ENCODE peak calls at places on chromosomes 12 and 14, in eight cellular contexts. I is AG04450; Z is CD4-positive, alpha-beta memory T cell; X is keratinocyte; S is GM23248; W is ovary; H is left ventricle myocardium inferior; F is lower lobe of right lung. R is an unnamed sample.
A peak's percentile ranks its signal among the peaks of the same experiment; 100 is the strongest.

GRCh38 chr14:77376380-77376770 is 519 bp downstream of the TMED8 start:
- DNase-seq in H (peak; percentile 16), I (no peak), S (peak; percentile 56), F (peak; percentile 52), W (no peak), Z (no peak), X (no peak), R (peak; percentile 5)

GRCh38 chr12:126581655-126582054 is 1516.4 kb downstream of the AACS start:
- DNase-seq in I (no peak), W (no peak), Z (no peak), F (no peak), S (no peak), H (no peak), X (no peak), R (no peak)

GRCh38 chr12:70448371-70448770 is 82.3 kb downstream of the KCNMB4 start:
- DNase-seq in H (no peak), W (no peak), X (no peak), S (peak; percentile 8), I (no peak), F (no peak), Z (no peak), R (no peak)

GRCh38 chr12:59452746-59453145 is 143.1 kb upstream of the SLC16A7 start:
- DNase-seq in H (no peak), W (no peak), I (no peak), X (no peak), Z (no peak), F (no peak), S (peak; percentile 58), R (no peak)

GRCh38 chr14:103109789-103110415 is 13.4 kb upstream of the TNFAIP2 start:
- DNase-seq in S (no peak), X (no peak), F (no peak), W (peak; percentile 65), H (no peak), Z (no peak), I (peak; percentile 65), R (no peak)

GRCh38 chr12:65822732-65823480 is 1.4 kb upstream of the HMGA2 start:
- DNase-seq in F (no peak), X (no peak), S (peak; percentile 42), Z (no peak), I (no peak), W (no peak), H (no peak), R (no peak)

GRCh38 chr12:52119398-52120254 is 40.1 kb downstream of the SMIM41 start:
- DNase-seq in F (no peak), W (no peak), Z (no peak), H (peak; percentile 27), X (no peak), I (no peak), S (peak; percentile 40), R (no peak)

GRCh38 chr12:8493084-8493483 is 20.2 kb upstream of the CLEC4D start:
- DNase-seq in Z (peak; percentile 37), H (no peak), W (no peak), X (no peak), S (no peak), F (no peak), I (no peak), R (peak; percentile 10)

GRCh38 chr14:67819563-67820411 is at the start of gene RAD51B:
- DNase-seq in I (peak; percentile 51), Z (peak; percentile 88), W (peak; percentile 90), X (no peak), F (peak; percentile 89), S (peak; percentile 92), H (peak; percentile 85), R (peak; percentile 72)

GRCh38 chr14:22508662-22509035 is 80.4 kb downstream of the DAD1 start:
- DNase-seq in F (no peak), I (no peak), X (no peak), W (no peak), Z (no peak), S (no peak), H (no peak), R (no peak)

GRCh38 chr14:95562892-95563685 is 28.2 kb downstream of the GLRX5 start:
- DNase-seq in S (peak; percentile 5), H (no peak), I (no peak), W (peak; percentile 37), F (peak; percentile 70), X (no peak), Z (no peak), R (no peak)

GRCh38 chr12:5210179-5210917 is 166.7 kb downstream of the KCNA5 start:
- DNase-seq in W (no peak), H (no peak), X (no peak), I (no peak), S (no peak), F (no peak), Z (no peak), R (no peak)

GRCh38 chr14:80536456-80536855 is 325.2 kb upstream of the DIO2 start:
- DNase-seq in F (no peak), H (no peak), X (no peak), S (no peak), W (no peak), I (peak; percentile 32), Z (no peak), R (no peak)

GRCh38 chr12:57722716-57723629 is 15.6 kb downstream of the AGAP2 start:
- DNase-seq in X (no peak), I (no peak), F (no peak), W (no peak), H (no peak), S (no peak), Z (no peak), R (no peak)

GRCh38 chr12:53053223-53054111 is 3.6 kb downstream of the TNS2 start:
- DNase-seq in F (no peak), W (peak; percentile 70), I (no peak), H (peak; percentile 55), Z (peak; percentile 56), S (peak; percentile 63), X (no peak), R (peak; percentile 56)

GRCh38 chr14:60357551-60357930 is 108.5 kb downstream of the PPM1A start:
- DNase-seq in X (no peak), H (no peak), I (no peak), S (no peak), W (no peak), Z (no peak), F (no peak), R (no peak)

GRCh38 chr14:68596701-68597100 is 196.2 kb downstream of the ZFP36L1 start:
- DNase-seq in Z (no peak), S (no peak), F (no peak), X (no peak), H (no peak), W (no peak), I (no peak), R (no peak)

GRCh38 chr14:57389646-57390036 is 745 bp upstream of the NAA30 start:
- DNase-seq in W (no peak), X (no peak), I (no peak), F (no peak), S (no peak), H (no peak), Z (no peak), R (no peak)

DNA sequence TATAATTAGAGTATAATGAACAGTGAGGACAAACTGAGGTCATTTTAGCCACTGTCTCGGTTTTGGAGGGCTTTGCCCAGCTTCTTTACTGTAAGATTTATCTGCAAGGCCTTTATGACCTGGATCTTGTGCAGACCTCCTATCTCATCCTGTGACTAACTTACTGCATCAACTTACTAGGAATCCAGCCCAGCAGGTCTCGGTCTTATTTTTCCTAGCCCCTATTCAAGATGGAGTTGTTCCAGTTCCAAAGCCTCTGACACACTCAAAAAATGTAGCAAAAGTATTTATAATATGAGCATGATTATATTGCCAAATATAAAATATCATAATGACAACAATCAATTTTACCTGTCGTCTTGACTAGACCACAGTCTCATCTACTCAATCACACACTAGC is 534.2 kb downstream of the TMEM121 start:
- DNase-seq in W (no peak), H (no peak), F (no peak), S (no peak), I (no peak), X (no peak), Z (no peak), R (no peak)
- H3K9me3 ChIP-seq in W (no peaks in the 10 kb centered on the region), H (no peaks in the 10 kb centered on the region), F (no peaks in the 10 kb centered on the region), S (no peaks in the 10 kb centered on the region), I (peaks cover 23% of the 10 kb centered on the region), X (no peaks in the 10 kb centered on the region), Z (no peaks in the 10 kb centered on the region), R (no peaks in the 10 kb centered on the region)

DNA sequence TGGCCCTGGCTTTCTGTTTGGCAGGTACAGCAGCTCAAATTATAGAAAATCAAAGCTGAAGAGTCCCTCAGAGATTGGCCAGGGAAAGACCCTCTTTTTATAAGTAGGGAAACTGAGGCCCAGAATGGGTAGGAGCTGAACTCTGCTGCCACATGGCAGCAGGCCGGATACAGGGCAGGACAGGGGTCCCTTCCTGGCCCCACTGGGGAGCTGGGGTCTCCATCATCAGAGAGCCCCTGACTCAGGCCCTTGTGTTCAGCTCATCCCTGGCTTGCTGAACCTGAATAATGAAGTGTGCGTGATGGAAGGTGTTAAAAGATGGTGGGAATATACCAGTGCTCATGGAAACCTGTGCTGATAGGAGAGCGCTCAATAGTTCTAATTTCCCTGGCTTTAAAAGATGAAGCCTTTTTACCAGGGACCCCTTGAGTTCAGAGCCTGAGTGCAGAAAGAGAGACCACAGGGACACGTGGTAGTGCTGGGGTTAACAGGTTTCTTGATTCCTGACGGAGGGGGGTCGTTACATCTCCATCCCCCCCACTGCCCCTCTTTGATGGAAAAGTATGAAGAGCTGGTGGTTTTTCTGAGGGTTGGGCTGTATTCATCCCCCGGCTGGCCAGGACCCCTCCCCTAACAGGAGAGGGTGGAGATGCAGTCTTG is 4.4 kb downstream of the DLK1 start:
- DNase-seq in S (no peak), F (no peak), Z (no peak), I (no peak), X (no peak), W (peak; percentile 31), H (no peak), R (no peak)
- H3K9me3 ChIP-seq in S (no peaks in the 10 kb centered on the region), F (no peaks in the 10 kb centered on the region), Z (no peaks in the 10 kb centered on the region), I (no peaks in the 10 kb centered on the region), X (no peaks in the 10 kb centered on the region), W (no peaks in the 10 kb centered on the region), H (no peaks in the 10 kb centered on the region), R (no peaks in the 10 kb centered on the region)

GRCh38 chr14:98296895-98297294 is 975.1 kb downstream of the BCL11B start:
- DNase-seq in F (no peak), I (no peak), W (no peak), S (no peak), H (no peak), Z (no peak), X (no peak), R (no peak)

GRCh38 chr14:98297567-98297966 is 974.4 kb downstream of the BCL11B start:
- DNase-seq in X (no peak), W (no peak), H (no peak), S (no peak), F (no peak), I (no peak), Z (no peak), R (no peak)

GRCh38 chr14:98290596-98290995 is 981.4 kb downstream of the BCL11B start:
- DNase-seq in H (no peak), S (peak; percentile 0), F (no peak), I (no peak), X (peak; percentile 63), W (no peak), Z (no peak), R (no peak)

GRCh38 chr14:98292191-98292590 is 979.8 kb downstream of the BCL11B start:
- DNase-seq in H (no peak), X (no peak), W (no peak), S (no peak), Z (no peak), I (no peak), F (no peak), R (no peak)

GRCh38 chr14:98293527-98293926 is 978.5 kb downstream of the BCL11B start:
- DNase-seq in S (no peak), I (no peak), H (no peak), X (no peak), F (no peak), W (no peak), Z (no peak), R (no peak)
- H3K9me3 ChIP-seq in S (no peaks in the 10 kb centered on the region), I (peaks cover 57% of the 10 kb centered on the region), H (no peaks in the 10 kb centered on the region), X (no peaks in the 10 kb centered on the region), F (no peaks in the 10 kb centered on the region), W (no peaks in the 10 kb centered on the region), Z (no peaks in the 10 kb centered on the region), R (no peaks in the 10 kb centered on the region)

GRCh38 chr12:72747460-72747859 is 475.3 kb downstream of the TRHDE start:
- DNase-seq in S (no peak), W (no peak), Z (no peak), I (no peak), X (no peak), F (no peak), H (no peak), R (no peak)
- H3K9me3 ChIP-seq in S (no peaks in the 10 kb centered on the region), W (no peaks in the 10 kb centered on the region), Z (no peaks in the 10 kb centered on the region), I (no peaks in the 10 kb centered on the region), X (no peaks in the 10 kb centered on the region), F (peaks cover 8% of the 10 kb centered on the region), H (peaks cover 10% of the 10 kb centered on the region), R (no peaks in the 10 kb centered on the region)

R was measured in T-helper 17 cell.